ENCODE peak calls at places on chromosomes 11 and 22, in four cellular contexts. C is cardiac fibroblast, K is AG04449, P is GM12865. L is an unnamed sample.

GRCh38 chr11:130849215-130849568 is 67.1 kb downstream of the SNX19 start:
- DNase-seq in K (peak), P (no peak), C (peak), L (no peak)

GRCh38 chr11:129090056-129090455 is 102.1 kb downstream of the ARHGAP32 start:
- DNase-seq in K (peak), P (no peak), C (peak), L (no peak)

GRCh38 chr11:2687223-2687530 is 12.6 kb downstream of the KCNQ1OT1 start:
- DNase-seq in K (no peak), C (no peak), P (no peak), L (no peak)

GRCh38 chr11:122743949-122744876 is 88.7 kb downstream of the UBASH3B start:
- DNase-seq in P (peak), C (no peak), K (no peak), L (no peak)

GRCh38 chr11:116853461-116854073 is 16.1 kb upstream of the APOA1 start:
- DNase-seq in P (peak), C (peak), K (peak), L (peak)

GRCh38 chr11:72573380-72573949 is 100.8 kb downstream of the PDE2A start:
- DNase-seq in K (no peak), P (peak), C (peak), L (no peak)

GRCh38 chr11:7208391-7208790 is 43.3 kb upstream of the SYT9 start:
- DNase-seq in C (no peak), K (no peak), P (no peak), L (no peak)

GRCh38 chr11:81644239-81644840 is 1089.3 kb downstream of the FAM181B start:
- DNase-seq in P (peak), K (no peak), C (peak), L (peak)

GRCh38 chr11:134033696-134034491 is 35.0 kb upstream of the JAM3 start:
- DNase-seq in P (peak), C (peak), K (peak), L (peak)

GRCh38 chr22:19903031-19903430 is 38.5 kb upstream of the COMT start:
- DNase-seq in C (no peak), P (no peak), K (no peak), L (no peak)

GRCh38 chr22:21726650-21727049 is 8.9 kb downstream of the YPEL1 start:
- DNase-seq in P (peak), C (no peak), K (no peak), L (no peak)

GRCh38 chr11:105611837-105612480 is 2.1 kb downstream of the GRIA4 start:
- DNase-seq in K (no peak), C (no peak), P (no peak), L (no peak)

GRCh38 chr22:50528682-50529415 is 963 bp downstream of the TYMP start:
- DNase-seq in P (peak), C (no peak), K (no peak), L (no peak)

GRCh38 chr11:76791861-76792260 is 8.7 kb downstream of the TSKU start:
- DNase-seq in K (no peak), C (peak), P (no peak), L (no peak)

GRCh38 chr11:114307524-114308203 is 11.5 kb downstream of the NNMT start:
- DNase-seq in P (no peak), K (peak), C (peak), L (no peak)

GRCh38 chr11:121665211-121665838 is 212.6 kb upstream of the SORL1-AS1 start:
- DNase-seq in K (no peak), C (no peak), P (no peak), L (no peak)

GRCh38 chr22:25772288-25772687 is 30.3 kb downstream of the MYO18B start:
- DNase-seq in P (no peak), K (no peak), C (no peak), L (no peak)

GRCh38 chr11:78763664-78764063 is 189.0 kb upstream of the NARS2 start:
- DNase-seq in C (no peak), P (no peak), K (no peak), L (no peak)

GRCh38 chr11:1348748-1349073 is 39.3 kb upstream of the TOLLIP start:
- DNase-seq in C (no peak), P (no peak), K (no peak), L (no peak)

GRCh38 chr11:85766801-85767200 is 44.1 kb downstream of the SYTL2 start:
- DNase-seq in C (no peak), K (peak), P (no peak), L (peak)

GRCh38 chr22:35549338-35549737 is 8.7 kb downstream of the RASD2 start:
- DNase-seq in K (no peak), P (no peak), C (no peak), L (no peak)

GRCh38 chr11:83611616-83612015 is 325.4 kb upstream of the CCDC90B start:
- DNase-seq in P (no peak), C (no peak), K (no peak), L (no peak)

GRCh38 chr11:68145120-68145866 is 24.1 kb upstream of the CHKA start:
- DNase-seq in P (no peak), C (no peak), K (no peak), L (no peak)

GRCh38 chr11:69726481-69726880 is 22.7 kb upstream of the FGF19 start:
- DNase-seq in K (no peak), P (no peak), C (no peak), L (no peak)

GRCh38 chr22:31238057-31238456 is 26.0 kb downstream of the LIMK2 start:
- DNase-seq in K (no peak), C (no peak), P (peak), L (no peak)

GRCh38 chr11:76239483-76240142 is 33.3 kb upstream of the WNT11 start:
- DNase-seq in P (no peak), K (no peak), C (no peak), L (no peak)

GRCh38 chr11:64848779-64849599 is 4.5 kb upstream of the CDC42BPG start:
- DNase-seq in C (no peak), P (peak), K (no peak), L (no peak)

GRCh38 chr11:134678744-134679143 is 266.7 kb upstream of the B3GAT1 start:
- DNase-seq in K (no peak), P (no peak), C (no peak), L (no peak)

GRCh38 chr11:19102521-19102900 is 14.5 kb upstream of the ZDHHC13 start:
- DNase-seq in C (no peak), P (no peak), K (no peak), L (no peak)

GRCh38 chr11:2276280-2276998 is 6.1 kb upstream of the ASCL2 start:
- DNase-seq in K (no peak), C (no peak), P (no peak), L (no peak)

GRCh38 chr22:47101321-47101885 is 339.0 kb downstream of the TBC1D22A start:
- DNase-seq in C (no peak), P (no peak), K (no peak), L (no peak)

GRCh38 chr11:102157219-102157618 is 47.0 kb downstream of the YAP1 start:
- DNase-seq in P (no peak), C (peak), K (no peak), L (peak)

GRCh38 chr22:16808744-16809143 is 16.5 kb downstream of the XKR3 start:
- DNase-seq in K (no peak), P (no peak), C (no peak), L (no peak)

GRCh38 chr22:41862530-41863266 is 29.8 kb downstream of the SREBF2 start:
- DNase-seq in K (no peak), C (no peak), P (peak), L (no peak)

GRCh38 chr11:69468236-69468635 is 13.2 kb upstream of the LINC01488 start:
- DNase-seq in C (no peak), P (no peak), K (no peak), L (no peak)

GRCh38 chr22:29679316-29679715 is 40.5 kb upstream of the CABP7 start:
- DNase-seq in K (no peak), C (no peak), P (no peak), L (no peak)

GRCh38 chr11:66639066-66639813 is 737 bp downstream of the RBM4 start:
- DNase-seq in P (peak), K (no peak), C (peak), L (no peak)

GRCh38 chr11:35274909-35275807 is 136.2 kb downstream of the CD44 start:
- DNase-seq in P (no peak), K (no peak), C (no peak), L (no peak)
- H3K4me3 ChIP-seq in P (no peak), K (no peak), C (no peak), L (no peak)

DNA sequence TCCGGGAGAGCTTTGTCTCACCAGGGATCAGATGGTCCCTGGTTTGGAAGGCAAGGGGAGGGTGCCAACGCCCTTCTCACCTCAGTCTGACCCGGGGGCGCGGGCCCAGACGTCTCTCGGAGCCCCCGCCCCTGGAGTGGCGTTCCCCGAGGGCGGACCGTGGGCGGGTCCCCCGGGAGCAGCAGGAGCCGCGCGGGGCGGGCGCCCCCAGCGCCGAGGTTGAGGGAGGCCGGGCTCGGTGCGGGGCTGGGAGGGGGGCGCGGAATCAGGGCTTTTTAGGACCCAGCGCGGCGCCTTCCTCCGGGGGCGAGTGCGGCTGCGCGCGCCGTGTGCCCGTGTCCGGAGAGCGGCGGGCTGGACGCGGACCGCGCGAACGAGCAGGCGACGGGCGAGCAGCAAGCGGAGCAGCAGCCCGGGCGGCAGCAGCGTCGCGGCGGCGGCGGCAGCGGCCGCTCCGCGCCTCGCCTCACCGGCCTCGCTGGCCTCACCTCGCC is at the start of gene KCNC1:
- DNase-seq in K (no peak), P (peak), C (peak), L (no peak)
- H3K4me3 ChIP-seq in K (peak), P (no peak), C (peak), L (peak)

GRCh38 chr11:47388697-47389576 is 10.6 kb upstream of the SPI1 start:
- DNase-seq in P (no peak), C (no peak), K (no peak), L (no peak)
- H3K4me3 ChIP-seq in P (no peak), C (no peak), K (no peak), L (no peak)

DNA sequence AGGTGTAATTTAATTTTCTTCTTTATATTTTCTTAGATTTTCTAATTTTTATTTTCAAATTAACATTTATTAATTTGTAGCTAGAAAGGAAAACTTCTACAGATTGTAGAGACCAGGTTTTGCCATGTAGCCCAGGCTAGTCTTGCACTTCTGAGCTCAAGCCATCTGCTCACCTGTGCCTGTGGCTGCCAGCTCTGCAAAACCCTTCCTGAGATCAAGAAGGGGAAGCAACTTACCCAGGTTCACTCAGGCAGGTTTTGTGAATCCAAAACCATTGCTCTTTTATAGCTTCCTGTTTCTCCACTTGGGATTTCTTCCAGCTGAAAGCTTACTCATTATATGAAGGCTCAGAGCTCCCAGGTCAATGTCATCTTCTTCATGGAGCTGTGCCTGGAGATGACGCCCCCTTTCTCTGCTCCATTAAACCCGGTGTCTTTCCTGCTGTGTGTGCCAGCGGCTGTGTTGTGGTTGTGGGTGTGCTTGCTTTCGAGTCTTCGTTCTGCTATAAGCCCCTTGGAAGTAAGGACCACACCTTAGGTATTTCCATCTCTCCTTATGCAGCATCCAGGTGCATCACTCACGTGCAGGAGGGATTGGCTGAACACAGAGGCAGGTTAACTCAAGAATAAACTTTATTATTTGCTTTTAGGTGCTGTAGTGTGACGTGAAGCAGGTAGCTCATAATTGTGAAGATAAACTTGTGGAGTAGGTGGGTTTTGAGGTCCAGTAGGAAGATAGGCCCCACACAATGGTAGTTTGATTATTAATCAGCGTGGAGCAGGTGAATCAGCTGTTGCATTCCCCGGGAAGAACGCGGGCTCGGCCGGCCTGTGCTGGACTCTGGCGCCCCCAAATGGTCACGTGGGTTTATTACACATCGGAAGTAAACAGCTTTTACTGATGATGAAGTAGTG is 42.2 kb upstream of the INCENP start:
- DNase-seq in C (peak), K (no peak), P (peak), L (peak)
- H3K4me3 ChIP-seq in C (no peak), K (no peak), P (no peak), L (peak)

GRCh38 chr11:63417174-63417852 is 47.7 kb downstream of the SLC22A9 start:
- DNase-seq in C (no peak), K (no peak), P (no peak), L (no peak)
- H3K4me3 ChIP-seq in C (no peak), K (no peak), P (no peak), L (no peak)

L was measured in epithelial cell of proximal tubule.